ENCODE peak calls at places on chromosomes 12 and 14, in six cellular contexts. One of them, this sample, is unnamed.

GRCh38 chr12:13891902-13892301 is 89.5 kb downstream of the GRIN2B start:
- DNase-seq in H1: no peak
- DNase-seq in stomach: no peak
- DNase-seq in BE2C: no peak
- DNase-seq in tibial artery: no peak
- DNase-seq in mammary epithelial cell: no peak
- DNase-seq in this sample: no peak

GRCh38 chr12:103966736-103967135 is 1.1 kb downstream of the TDG start:
- DNase-seq in H1: no peak
- DNase-seq in stomach: no peak
- DNase-seq in BE2C: no peak
- DNase-seq in tibial artery: no peak
- DNase-seq in mammary epithelial cell: no peak
- DNase-seq in this sample: no peak

GRCh38 chr12:2255301-2255700 is 202.5 kb downstream of the CACNA1C start:
- DNase-seq in H1: no peak
- DNase-seq in stomach: no peak
- DNase-seq in BE2C: no peak
- DNase-seq in tibial artery: no peak
- DNase-seq in mammary epithelial cell: no peak
- DNase-seq in this sample: no peak

GRCh38 chr12:95605087-95605486 is 53.8 kb upstream of the USP44 start:
- DNase-seq in H1: no peak
- DNase-seq in stomach: no peak
- DNase-seq in BE2C: no peak
- DNase-seq in tibial artery: no peak
- DNase-seq in mammary epithelial cell: peak
- DNase-seq in this sample: no peak

GRCh38 chr12:119505001-119505400 is 88.6 kb upstream of the TMEM233 start:
- DNase-seq in H1: no peak
- DNase-seq in stomach: no peak
- DNase-seq in BE2C: no peak
- DNase-seq in tibial artery: no peak
- DNase-seq in mammary epithelial cell: no peak
- DNase-seq in this sample: no peak

GRCh38 chr12:47023311-47023710 is 56.1 kb upstream of the PCED1B start:
- DNase-seq in H1: no peak
- DNase-seq in stomach: no peak
- DNase-seq in BE2C: no peak
- DNase-seq in tibial artery: no peak
- DNase-seq in mammary epithelial cell: no peak
- DNase-seq in this sample: no peak

GRCh38 chr12:132608231-132609171 is 1.9 kb downstream of the LRCOL1 start:
- DNase-seq in H1: no peak
- DNase-seq in stomach: no peak
- DNase-seq in BE2C: no peak
- DNase-seq in tibial artery: no peak
- DNase-seq in mammary epithelial cell: no peak
- DNase-seq in this sample: no peak

GRCh38 chr14:31261859-31262739 is 54.5 kb upstream of the HECTD1 start:
- DNase-seq in H1: no peak
- DNase-seq in stomach: peak
- DNase-seq in BE2C: no peak
- DNase-seq in tibial artery: peak
- DNase-seq in mammary epithelial cell: no peak
- DNase-seq in this sample: no peak

GRCh38 chr14:63611078-63611477 is 30.6 kb downstream of the WDR89 start:
- DNase-seq in H1: no peak
- DNase-seq in stomach: no peak
- DNase-seq in BE2C: no peak
- DNase-seq in tibial artery: no peak
- DNase-seq in mammary epithelial cell: no peak
- DNase-seq in this sample: no peak

GRCh38 chr14:77554207-77554606 is 55.6 kb upstream of the ISM2 start:
- DNase-seq in H1: no peak
- DNase-seq in stomach: no peak
- DNase-seq in BE2C: no peak
- DNase-seq in tibial artery: no peak
- DNase-seq in mammary epithelial cell: no peak
- DNase-seq in this sample: no peak

GRCh38 chr12:40105515-40106201 is at the start of gene SLC2A13:
- DNase-seq in H1: peak
- DNase-seq in stomach: peak
- DNase-seq in BE2C: peak
- DNase-seq in tibial artery: peak
- DNase-seq in mammary epithelial cell: peak
- DNase-seq in this sample: peak

GRCh38 chr14:102524026-102524450 is 14.5 kb upstream of the ANKRD9 start:
- DNase-seq in H1: no peak
- DNase-seq in stomach: no peak
- DNase-seq in BE2C: no peak
- DNase-seq in tibial artery: no peak
- DNase-seq in mammary epithelial cell: no peak
- DNase-seq in this sample: no peak

GRCh38 chr12:100434177-100434576 is 39.5 kb upstream of the NR1H4 start:
- DNase-seq in H1: no peak
- DNase-seq in stomach: no peak
- DNase-seq in BE2C: no peak
- DNase-seq in tibial artery: no peak
- DNase-seq in mammary epithelial cell: no peak
- DNase-seq in this sample: no peak

GRCh38 chr12:57996520-57996919 is 55.2 kb downstream of the ATP23 start:
- DNase-seq in H1: no peak
- DNase-seq in stomach: no peak
- DNase-seq in BE2C: no peak
- DNase-seq in tibial artery: no peak
- DNase-seq in mammary epithelial cell: no peak
- DNase-seq in this sample: no peak

GRCh38 chr12:130775953-130776856 is 60.1 kb upstream of the RIMBP2 start:
- DNase-seq in H1: no peak
- DNase-seq in stomach: no peak
- DNase-seq in BE2C: peak
- DNase-seq in tibial artery: no peak
- DNase-seq in mammary epithelial cell: peak
- DNase-seq in this sample: no peak

GRCh38 chr12:69024413-69024812 is 91.4 kb upstream of the CPM start:
- DNase-seq in H1: no peak
- DNase-seq in stomach: peak
- DNase-seq in BE2C: no peak
- DNase-seq in tibial artery: no peak
- DNase-seq in mammary epithelial cell: peak
- DNase-seq in this sample: no peak

GRCh38 chr12:115452751-115453281 is 768.8 kb upstream of the TBX3 start:
- DNase-seq in H1: no peak
- DNase-seq in stomach: no peak
- DNase-seq in BE2C: peak
- DNase-seq in tibial artery: no peak
- DNase-seq in mammary epithelial cell: no peak
- DNase-seq in this sample: no peak

GRCh38 chr12:15752780-15753179 is 36.4 kb downstream of the EPS8 start:
- DNase-seq in H1: no peak
- DNase-seq in stomach: no peak
- DNase-seq in BE2C: no peak
- DNase-seq in tibial artery: no peak
- DNase-seq in mammary epithelial cell: no peak
- DNase-seq in this sample: no peak

GRCh38 chr12:77031745-77032144 is 33.6 kb downstream of the E2F7 start:
- DNase-seq in H1: no peak
- DNase-seq in stomach: no peak
- DNase-seq in BE2C: no peak
- DNase-seq in tibial artery: no peak
- DNase-seq in mammary epithelial cell: peak
- DNase-seq in this sample: no peak

GRCh38 chr14:64391986-64392385 is 3.8 kb downstream of the MTHFD1 start:
- DNase-seq in H1: no peak
- DNase-seq in stomach: no peak
- DNase-seq in BE2C: no peak
- DNase-seq in tibial artery: no peak
- DNase-seq in mammary epithelial cell: no peak
- DNase-seq in this sample: no peak

GRCh38 chr12:54933381-54933780 is 51.2 kb downstream of the TESPA1 start:
- DNase-seq in H1: no peak
- DNase-seq in stomach: no peak
- DNase-seq in BE2C: no peak
- DNase-seq in tibial artery: no peak
- DNase-seq in mammary epithelial cell: peak
- DNase-seq in this sample: no peak

GRCh38 chr14:100874411-100875091 is 29.0 kb downstream of the RTL1 start:
- DNase-seq in H1: no peak
- DNase-seq in stomach: no peak
- DNase-seq in BE2C: no peak
- DNase-seq in tibial artery: peak
- DNase-seq in mammary epithelial cell: no peak
- DNase-seq in this sample: no peak

GRCh38 chr12:89067436-89067835 is 284.9 kb downstream of the DUSP6 start:
- DNase-seq in H1: no peak
- DNase-seq in stomach: no peak
- DNase-seq in BE2C: no peak
- DNase-seq in tibial artery: no peak
- DNase-seq in mammary epithelial cell: peak
- DNase-seq in this sample: no peak

GRCh38 chr12:67512061-67512460 is 136.5 kb upstream of the DYRK2 start:
- DNase-seq in H1: no peak
- DNase-seq in stomach: no peak
- DNase-seq in BE2C: no peak
- DNase-seq in tibial artery: no peak
- DNase-seq in mammary epithelial cell: peak
- DNase-seq in this sample: no peak

GRCh38 chr12:52906049-52906645 is 1.3 kb upstream of the KRT8 start:
- DNase-seq in H1: no peak
- DNase-seq in stomach: no peak
- DNase-seq in BE2C: no peak
- DNase-seq in tibial artery: no peak
- DNase-seq in mammary epithelial cell: peak
- DNase-seq in this sample: no peak

GRCh38 chr14:97299661-97300060 is 502.5 kb downstream of the VRK1 start:
- DNase-seq in H1: no peak
- DNase-seq in stomach: no peak
- DNase-seq in BE2C: no peak
- DNase-seq in tibial artery: no peak
- DNase-seq in mammary epithelial cell: no peak
- DNase-seq in this sample: no peak

GRCh38 chr14:97295108-97295710 is 498.0 kb downstream of the VRK1 start:
- DNase-seq in H1: no peak
- DNase-seq in stomach: no peak
- DNase-seq in BE2C: no peak
- DNase-seq in tibial artery: no peak
- DNase-seq in mammary epithelial cell: no peak
- DNase-seq in this sample: no peak

GRCh38 chr14:97298775-97299174 is 501.6 kb downstream of the VRK1 start:
- DNase-seq in H1: no peak
- DNase-seq in stomach: no peak
- DNase-seq in BE2C: no peak
- DNase-seq in tibial artery: no peak
- DNase-seq in mammary epithelial cell: no peak
- DNase-seq in this sample: no peak

GRCh38 chr14:97301931-97302559 is 504.9 kb downstream of the VRK1 start:
- DNase-seq in H1: no peak
- DNase-seq in stomach: no peak
- DNase-seq in BE2C: no peak
- DNase-seq in tibial artery: no peak
- DNase-seq in mammary epithelial cell: no peak
- DNase-seq in this sample: no peak

DNA sequence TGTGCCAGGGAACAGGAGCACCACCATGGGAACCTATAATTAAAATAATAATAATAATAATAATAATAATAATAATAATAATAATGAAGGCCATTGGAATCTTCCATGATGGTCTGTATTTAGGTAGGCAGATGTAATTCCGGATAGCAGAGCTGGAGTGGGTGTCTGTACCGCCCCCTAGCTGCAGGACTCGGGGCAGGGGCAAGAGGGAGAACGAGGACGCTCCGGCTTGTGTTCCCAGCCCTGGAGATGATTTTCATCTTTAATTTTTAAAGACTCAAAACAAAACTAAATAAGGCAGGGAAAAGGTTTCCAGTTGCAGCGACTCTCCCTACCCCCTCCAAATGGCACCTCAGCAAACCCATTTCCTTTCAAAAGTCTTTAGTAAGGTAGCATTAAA is 501.1 kb downstream of the VRK1 start:
- DNase-seq in H1: no peak
- DNase-seq in stomach: no peak
- DNase-seq in BE2C: peak
- DNase-seq in tibial artery: no peak
- DNase-seq in mammary epithelial cell: no peak
- DNase-seq in this sample: no peak
- TF ChIP-seq CTCF in H1: peak
- TF ChIP-seq CTCF in stomach: no peak
- TF ChIP-seq CTCF in BE2C: peak
- TF ChIP-seq CTCF in tibial artery: no peak
- TF ChIP-seq CTCF in mammary epithelial cell: no peak
- TF ChIP-seq CTCF in this sample: no peak

GRCh38 chr12:106601031-106601430 is 18.2 kb downstream of the RFX4 start:
- DNase-seq in H1: no peak
- DNase-seq in stomach: no peak
- DNase-seq in BE2C: no peak
- DNase-seq in tibial artery: no peak
- DNase-seq in mammary epithelial cell: no peak
- DNase-seq in this sample: no peak
- TF ChIP-seq CTCF in H1: peak
- TF ChIP-seq CTCF in stomach: no peak
- TF ChIP-seq CTCF in BE2C: no peak
- TF ChIP-seq CTCF in tibial artery: no peak
- TF ChIP-seq CTCF in mammary epithelial cell: no peak
- TF ChIP-seq CTCF in this sample: no peak

DNA sequence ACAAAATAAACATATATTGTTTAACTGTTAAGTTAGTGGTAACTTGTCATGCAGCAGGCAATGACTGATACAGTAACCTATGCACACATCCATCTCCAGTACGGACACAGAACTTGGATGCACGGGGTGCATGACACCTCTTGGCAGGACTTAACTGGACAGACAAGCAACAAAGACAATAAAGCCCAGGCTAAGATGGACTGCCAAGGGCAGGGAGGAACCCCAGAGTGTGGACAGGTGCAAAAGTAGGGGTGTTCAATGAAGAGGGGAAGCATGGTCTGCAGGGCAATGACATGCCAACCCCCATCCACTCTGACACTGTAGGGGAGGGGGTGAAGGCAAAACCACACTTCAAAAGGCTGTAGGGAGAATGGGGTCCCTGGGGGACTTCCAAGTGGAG is 11.7 kb downstream of the SSH1 start:
- DNase-seq in H1: no peak
- DNase-seq in stomach: no peak
- DNase-seq in BE2C: no peak
- DNase-seq in tibial artery: no peak
- DNase-seq in mammary epithelial cell: no peak
- DNase-seq in this sample: no peak
- TF ChIP-seq CTCF in H1: no peak
- TF ChIP-seq CTCF in stomach: no peak
- TF ChIP-seq CTCF in BE2C: no peak
- TF ChIP-seq CTCF in tibial artery: no peak
- TF ChIP-seq CTCF in mammary epithelial cell: no peak
- TF ChIP-seq CTCF in this sample: no peak

DNA sequence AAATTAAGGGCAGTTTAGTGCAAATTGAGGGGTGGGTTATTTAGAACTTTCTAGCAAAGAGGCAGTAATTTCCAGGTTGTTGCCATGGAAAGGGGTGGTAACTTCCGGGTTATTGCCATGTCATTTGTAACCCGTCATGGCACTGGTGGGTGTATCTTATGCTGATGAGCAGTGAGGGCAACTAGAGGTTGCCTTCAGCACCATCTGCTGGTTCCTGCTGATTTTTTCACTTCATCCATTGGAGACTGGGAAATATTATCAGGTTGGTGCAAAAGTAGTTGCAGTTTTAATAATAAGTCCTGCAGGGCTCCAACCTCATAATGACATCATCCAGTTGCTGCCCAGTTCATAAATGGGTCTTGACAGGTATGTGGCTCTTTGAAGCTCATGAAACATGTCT is 24.4 kb upstream of the SERPINA4 start:
- DNase-seq in H1: no peak
- DNase-seq in stomach: no peak
- DNase-seq in BE2C: no peak
- DNase-seq in tibial artery: no peak
- DNase-seq in mammary epithelial cell: peak
- DNase-seq in this sample: no peak
- TF ChIP-seq CTCF in H1: peak
- TF ChIP-seq CTCF in stomach: no peak
- TF ChIP-seq CTCF in BE2C: peak
- TF ChIP-seq CTCF in tibial artery: no peak
- TF ChIP-seq CTCF in mammary epithelial cell: peak
- TF ChIP-seq CTCF in this sample: no peak

This sample was measured in omental fat pad.